ENCODE peak calls at places on chromosomes 7 and 10, in six cellular contexts. P, E, J, I, V and N are unnamed samples.

GRCh38 chr7:74187915-74188675 is 13.9 kb downstream of the EIF4H start:
- DNase-seq in P (peak; percentile 52), E (no peak), J (no peak), I (no peak), V (no peak), N (no peak)

GRCh38 chr10:21495686-21496284 is 29.7 kb downstream of the SKIDA1 start:
- DNase-seq in P (peak; percentile 92), E (peak; percentile 98), J (peak; percentile 80), I (peak; percentile 95), V (peak; percentile 87), N (peak; percentile 97)

GRCh38 chr10:132850246-132850645 is 64.3 kb upstream of the NKX6-2 start:
- DNase-seq in P (peak; percentile 46), E (no peak), J (no peak), I (peak; percentile 5), V (no peak), N (peak; percentile 78)

GRCh38 chr7:157824819-157825121 is 488.0 kb downstream of the DNAJB6 start:
- DNase-seq in P (peak; percentile 47), E (no peak), J (no peak), I (no peak), V (no peak), N (no peak)

GRCh38 chr7:2241580-2242540 is at the start of the genes MRM2 and NUDT1:
- DNase-seq in P (peak; percentile 92), E (peak; percentile 92), J (peak; percentile 80), I (peak; percentile 83), V (peak; percentile 87), N (peak; percentile 93)

GRCh38 chr7:158281441-158281840 is 306.2 kb downstream of the PTPRN2 start:
- DNase-seq in P (peak; percentile 47), E (no peak), J (no peak), I (no peak), V (no peak), N (peak; percentile 77)

GRCh38 chr10:70283071-70283444 is 746 bp downstream of the NPFFR1 start:
- DNase-seq in P (no peak), E (no peak), J (no peak), I (no peak), V (no peak), N (no peak)

GRCh38 chr10:124035928-124036558 is 57.4 kb downstream of the CHST15 start:
- DNase-seq in P (peak; percentile 89), E (peak; percentile 94), J (no peak), I (peak; percentile 24), V (peak; percentile 96), N (no peak)

GRCh38 chr10:100642295-100642994 is 102.9 kb upstream of the PAX2 start:
- DNase-seq in P (no peak), E (no peak), J (no peak), I (no peak), V (no peak), N (no peak)

GRCh38 chr10:84540022-84540616 is 211.7 kb downstream of the CCSER2 start:
- DNase-seq in P (no peak), E (no peak), J (no peak), I (no peak), V (no peak), N (no peak)

GRCh38 chr10:121900443-121901174 is 27.2 kb downstream of the ATE1 start:
- DNase-seq in P (no peak), E (peak; percentile 55), J (peak; percentile 58), I (no peak), V (peak; percentile 69), N (no peak)

GRCh38 chr7:95472521-95473160 is 13.1 kb upstream of the ASB4 start:
- DNase-seq in P (no peak), E (no peak), J (peak; percentile 14), I (no peak), V (no peak), N (no peak)

GRCh38 chr7:44489955-44490350 is 505 bp downstream of the NUDCD3 start:
- DNase-seq in P (peak; percentile 65), E (no peak), J (no peak), I (no peak), V (no peak), N (no peak)

GRCh38 chr10:49272251-49273081 is 26.5 kb upstream of the C10orf71 start:
- DNase-seq in P (no peak), E (no peak), J (peak; percentile 32), I (no peak), V (no peak), N (peak; percentile 82)

GRCh38 chr10:62081322-62081945 is 179.9 kb downstream of the ARID5B start:
- DNase-seq in P (no peak), E (no peak), J (no peak), I (no peak), V (peak; percentile 34), N (no peak)

GRCh38 chr10:14573666-14574261 is 200.9 kb downstream of the FAM107B start:
- DNase-seq in P (no peak), E (no peak), J (no peak), I (no peak), V (no peak), N (no peak)

GRCh38 chr10:70500812-70501301 is 22.3 kb downstream of the PALD1 start:
- DNase-seq in P (no peak), E (no peak), J (no peak), I (no peak), V (no peak), N (no peak)

GRCh38 chr10:59148701-59149100 is 27.7 kb upstream of the PHYHIPL start:
- DNase-seq in P (no peak), E (no peak), J (no peak), I (no peak), V (no peak), N (no peak)

GRCh38 chr10:61464461-61465215 is 11.5 kb upstream of the TMEM26 start:
- DNase-seq in P (no peak), E (no peak), J (no peak), I (no peak), V (no peak), N (no peak)

GRCh38 chr10:71864861-71865473 is 13.9 kb upstream of the PSAP start:
- DNase-seq in P (peak; percentile 34), E (no peak), J (no peak), I (no peak), V (no peak), N (no peak)

GRCh38 chr10:98013122-98013521 is 17.3 kb downstream of the CRTAC1 start:
- DNase-seq in P (no peak), E (no peak), J (no peak), I (no peak), V (no peak), N (no peak)

GRCh38 chr7:120060875-120061274 is 212.1 kb upstream of the KCND2 start:
- DNase-seq in P (no peak), E (no peak), J (no peak), I (no peak), V (no peak), N (no peak)

GRCh38 chr7:78148166-78148894 is 349.8 kb downstream of the PHTF2 start:
- DNase-seq in P (no peak), E (no peak), J (no peak), I (no peak), V (no peak), N (no peak)

GRCh38 chr7:134845461-134845860 is 66.0 kb downstream of the CALD1 start:
- DNase-seq in P (no peak), E (peak; percentile 42), J (no peak), I (no peak), V (peak; percentile 24), N (no peak)
- TF ChIP-seq CTCF in P (peak; percentile 5), E (peak; percentile 15), J (no peak), I (peak; percentile 33), V (peak; percentile 60), N (peak; percentile 29)

GRCh38 chr10:77618117-77618516 is 19.5 kb downstream of the KCNMA1 start:
- DNase-seq in P (no peak), E (no peak), J (no peak), I (no peak), V (no peak), N (no peak)
- TF ChIP-seq CTCF in P (no peak), E (no peak), J (no peak), I (no peak), V (no peak), N (no peak)

GRCh38 chr7:80018941-80019808 is 115.5 kb upstream of the GNAI1 start:
- DNase-seq in P (no peak), E (peak; percentile 58), J (no peak), I (peak; percentile 22), V (peak; percentile 53), N (no peak)
- TF ChIP-seq CTCF in P (peak; percentile 87), E (peak; percentile 62), J (peak; percentile 66), I (peak; percentile 94), V (peak; percentile 95), N (peak; percentile 94)

GRCh38 chr7:90749774-90750173 is 153.7 kb downstream of the CDK14 start:
- DNase-seq in P (no peak), E (peak; percentile 49), J (no peak), I (no peak), V (peak; percentile 77), N (no peak)
- TF ChIP-seq CTCF in P (no peak), E (no peak), J (no peak), I (peak; percentile 26), V (peak; percentile 79), N (peak; percentile 38)

DNA sequence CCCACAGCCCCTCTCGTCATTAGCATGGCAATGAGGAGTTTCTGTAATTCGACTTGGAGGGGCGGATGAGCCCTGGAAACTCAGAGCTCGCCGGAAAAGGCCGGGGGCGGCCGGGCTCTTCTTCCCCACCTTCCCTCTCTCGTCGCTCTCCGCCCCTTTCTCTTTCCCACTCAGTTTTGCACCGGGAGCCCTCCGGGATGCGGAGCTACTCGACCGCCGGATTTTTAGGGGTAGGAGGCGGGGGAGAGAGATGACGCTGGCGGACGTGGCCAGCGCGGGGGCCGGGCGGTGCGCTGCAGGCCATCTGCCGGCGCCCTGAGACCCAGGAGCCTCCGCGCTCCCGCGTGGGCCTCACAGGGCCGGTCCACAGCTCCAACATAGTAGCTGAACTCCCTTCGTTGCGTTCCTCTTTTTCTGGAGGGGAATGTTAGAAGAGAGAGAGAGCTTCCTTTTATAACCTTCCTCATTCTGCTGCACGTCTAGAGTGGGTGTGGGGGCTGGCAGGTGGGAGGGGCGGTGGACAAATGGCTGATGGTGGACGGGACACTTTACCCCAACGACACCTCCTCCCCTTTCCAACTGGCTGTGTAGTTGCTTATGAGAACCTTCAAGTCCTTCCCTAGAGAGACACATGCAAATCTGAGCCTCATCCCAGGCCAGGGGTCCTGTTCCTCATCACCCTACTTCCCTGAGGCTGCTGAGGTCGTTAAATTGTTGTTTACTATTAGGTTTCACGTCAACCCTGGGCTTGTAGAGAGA is 1.1 kb upstream of the HOXA1 start:
- DNase-seq in P (peak; percentile 83), E (peak; percentile 67), J (no peak), I (no peak), V (peak; percentile 12), N (no peak)
- TF ChIP-seq CTCF in P (no peak), E (no peak), J (no peak), I (no peak), V (no peak), N (no peak)

DNA sequence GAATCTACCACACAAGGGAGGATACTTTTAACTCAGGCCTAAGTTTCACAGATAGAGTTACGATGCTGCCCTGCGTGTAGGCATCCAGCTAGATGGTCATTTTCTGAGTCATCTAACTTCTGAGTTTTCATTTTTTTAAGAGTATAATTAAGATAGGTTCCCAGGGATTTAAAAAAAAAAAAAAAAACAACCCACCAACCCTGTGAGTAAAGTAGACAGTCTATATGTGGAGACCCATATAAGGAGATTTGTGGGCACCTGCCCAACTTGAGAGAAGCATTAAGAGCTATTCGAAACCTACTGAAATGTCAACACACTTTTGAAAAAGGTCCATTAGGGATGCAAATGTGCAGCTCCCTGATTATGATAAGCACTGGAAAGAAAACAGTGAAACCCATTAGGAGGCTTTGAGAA is 257.3 kb downstream of the TRIL start:
- DNase-seq in P (no peak), E (no peak), J (no peak), I (no peak), V (no peak), N (no peak)
- TF ChIP-seq CTCF in P (no peak), E (no peak), J (no peak), I (no peak), V (no peak), N (no peak)

GRCh38 chr7:25672476-25672875 is 444.2 kb upstream of the NPVF start:
- DNase-seq in P (no peak), E (no peak), J (no peak), I (no peak), V (no peak), N (no peak)
- TF ChIP-seq CTCF in P (no peak), E (no peak), J (no peak), I (no peak), V (peak; percentile 26), N (peak; percentile 15)